ENCODE peak calls at places on chromosomes 4 and X, in six cellular contexts. B, Y, U, Z, W and Q are unnamed samples.

GRCh38 chr4:87843936-87844335 is 11.2 kb downstream of the MEPE start:
- DNase-seq in B (no peak), Y (no peak), U (no peak), Z (peak; percentile 95), W (no peak), Q (no peak)

GRCh38 chr4:104772849-104773248 is 278.2 kb upstream of the CXXC4 start:
- DNase-seq in B (no peak), Y (no peak), U (no peak), Z (no peak), W (no peak), Q (no peak)

GRCh38 chr4:38313999-38314561 is 349.9 kb upstream of the KLF3 start:
- DNase-seq in B (no peak), Y (peak; percentile 78), U (peak; percentile 71), Z (peak; percentile 77), W (no peak), Q (no peak)

GRCh38 chr4:88939697-88940096 is 117.3 kb downstream of the FAM13A start:
- DNase-seq in B (no peak), Y (peak; percentile 57), U (no peak), Z (peak; percentile 72), W (no peak), Q (no peak)

GRCh38 chrX:97597954-97598353 is 714.2 kb downstream of the RPA4 start:
- DNase-seq in B (no peak), Y (no peak), U (no peak), Z (no peak), W (no peak), Q (no peak)

GRCh38 chr4:173252024-173252935 is 81.9 kb downstream of the HMGB2 start:
- DNase-seq in B (peak; percentile 30), Y (peak; percentile 73), U (peak; percentile 46), Z (peak; percentile 99), W (no peak), Q (no peak)

GRCh38 chr4:144582105-144582850 is 63.7 kb upstream of the HHIP start:
- DNase-seq in B (no peak), Y (no peak), U (no peak), Z (peak; percentile 90), W (no peak), Q (no peak)

GRCh38 chrX:38806054-38806389 is 4.8 kb downstream of the MID1IP1 start:
- DNase-seq in B (peak; percentile 55), Y (no peak), U (no peak), Z (no peak), W (no peak), Q (peak; percentile 24)

GRCh38 chr4:184395451-184395917 is 78.9 kb downstream of the IRF2 start:
- DNase-seq in B (peak; percentile 37), Y (no peak), U (no peak), Z (no peak), W (no peak), Q (peak; percentile 22)

GRCh38 chrX:16278927-16279326 is 111.6 kb downstream of the MAGEB17 start:
- DNase-seq in B (peak; percentile 0), Y (no peak), U (no peak), Z (no peak), W (no peak), Q (no peak)

GRCh38 chrX:13690836-13691235 is 1.9 kb downstream of the RAB9A start:
- DNase-seq in B (peak; percentile 46), Y (no peak), U (no peak), Z (no peak), W (no peak), Q (no peak)

GRCh38 chrX:150693782-150694574 is 782 bp downstream of the MTMR1 start:
- DNase-seq in B (peak; percentile 92), Y (peak; percentile 85), U (peak; percentile 80), Z (peak; percentile 71), W (peak; percentile 52), Q (peak; percentile 66)

GRCh38 chr4:76147454-76148141 is 599 bp downstream of the NUP54 start:
- DNase-seq in B (peak; percentile 73), Y (peak; percentile 80), U (peak; percentile 60), Z (peak; percentile 81), W (peak; percentile 52), Q (no peak)

GRCh38 chr4:28621541-28621940 is 1760.9 kb downstream of the STIM2 start:
- DNase-seq in B (no peak), Y (no peak), U (no peak), Z (peak; percentile 66), W (no peak), Q (no peak)

GRCh38 chr4:24807611-24808010 is 12.2 kb downstream of the SOD3 start:
- DNase-seq in B (no peak), Y (no peak), U (no peak), Z (no peak), W (no peak), Q (no peak)

GRCh38 chr4:185932491-185932890 is 120.5 kb upstream of the SORBS2 start:
- DNase-seq in B (no peak), Y (peak; percentile 79), U (no peak), Z (peak; percentile 86), W (no peak), Q (no peak)

GRCh38 chr4:102675142-102675541 is 85.6 kb downstream of the MANBA start:
- DNase-seq in B (no peak), Y (no peak), U (no peak), Z (peak; percentile 38), W (no peak), Q (no peak)

GRCh38 chr4:63085091-63085490 is 1324.2 kb downstream of the TECRL start:
- DNase-seq in B (no peak), Y (no peak), U (no peak), Z (peak; percentile 0), W (no peak), Q (no peak)

GRCh38 chr4:118833192-118833820 is 2.6 kb downstream of the SEC24D start:
- DNase-seq in B (no peak), Y (peak; percentile 74), U (no peak), Z (no peak), W (no peak), Q (no peak)

GRCh38 chr4:118835896-118836762 is at the start of gene SEC24D:
- DNase-seq in B (peak; percentile 90), Y (peak; percentile 98), U (peak; percentile 90), Z (peak; percentile 87), W (peak; percentile 77), Q (peak; percentile 94)

GRCh38 chr4:118834960-118835895 is 698 bp downstream of the SEC24D start:
- DNase-seq in B (peak; percentile 91), Y (peak; percentile 84), U (peak; percentile 70), Z (peak; percentile 95), W (peak; percentile 52), Q (peak; percentile 63)

GRCh38 chr4:118836763-118837507 is 1.0 kb upstream of the SEC24D start:
- DNase-seq in B (no peak), Y (peak; percentile 58), U (no peak), Z (no peak), W (no peak), Q (no peak)

DNA sequence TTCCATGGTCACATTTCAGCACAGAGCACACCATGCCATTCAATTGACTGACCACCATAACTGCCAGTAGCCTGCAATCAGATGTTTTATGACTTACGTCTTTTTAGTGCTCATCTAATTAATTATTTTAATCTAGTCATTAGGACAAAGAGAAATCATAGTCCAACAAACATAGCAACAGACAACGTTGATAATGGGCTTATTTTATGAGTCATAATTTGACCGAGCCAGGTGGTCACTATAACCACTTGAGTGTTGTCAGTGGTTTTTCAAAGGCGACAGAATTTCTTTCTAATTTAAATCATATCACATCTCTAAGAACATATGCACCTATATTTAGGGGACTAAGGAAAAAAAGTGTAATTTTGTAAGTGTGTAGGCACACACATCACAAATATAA is 1.9 kb downstream of the SEC24D start:
- DNase-seq in B (peak; percentile 51), Y (no peak), U (no peak), Z (no peak), W (no peak), Q (no peak)
- H3K4me3 ChIP-seq in B (peak overlapping the region; percentile 90), Y (peak overlapping the region; percentile 94), U (no peak overlapping the region), Z (peak overlapping the region; percentile 14), W (no peak overlapping the region), Q (peak overlapping the region; percentile 98)

GRCh38 chr4:158915683-158916241 is 146.9 kb downstream of the FNIP2 start:
- DNase-seq in B (peak; percentile 7), Y (peak; percentile 48), U (no peak), Z (peak; percentile 29), W (no peak), Q (no peak)

GRCh38 chr4:158912390-158913175 is 143.8 kb downstream of the FNIP2 start:
- DNase-seq in B (no peak), Y (no peak), U (no peak), Z (no peak), W (no peak), Q (no peak)

GRCh38 chr4:158913766-158914165 is 144.9 kb downstream of the FNIP2 start:
- DNase-seq in B (no peak), Y (no peak), U (no peak), Z (no peak), W (no peak), Q (no peak)

DNA sequence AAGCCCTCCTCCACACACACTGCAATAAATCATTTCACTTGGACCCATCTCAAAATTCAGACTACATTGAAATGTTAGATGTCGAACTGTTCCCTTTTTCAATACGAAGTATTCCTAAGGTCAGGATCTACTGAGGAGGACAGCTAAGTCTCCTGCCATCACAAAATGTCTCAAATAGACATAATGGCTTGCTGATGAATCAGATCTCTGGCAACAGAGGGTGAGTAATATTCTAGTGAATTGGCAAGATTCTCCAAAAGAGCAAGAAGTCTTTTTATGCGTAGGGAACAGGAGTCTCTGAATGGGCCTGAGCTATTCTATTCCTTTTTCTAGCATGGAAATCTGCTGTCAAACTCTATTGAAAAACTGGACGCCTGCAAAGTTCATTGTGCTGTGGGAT is 145.4 kb downstream of the FNIP2 start:
- DNase-seq in B (no peak), Y (peak; percentile 61), U (no peak), Z (peak; percentile 84), W (no peak), Q (no peak)
- H3K4me3 ChIP-seq in B (no peak overlapping the region), Y (no peak overlapping the region), U (no peak overlapping the region), Z (no peak overlapping the region), W (no peak overlapping the region), Q (no peak overlapping the region)

DNA sequence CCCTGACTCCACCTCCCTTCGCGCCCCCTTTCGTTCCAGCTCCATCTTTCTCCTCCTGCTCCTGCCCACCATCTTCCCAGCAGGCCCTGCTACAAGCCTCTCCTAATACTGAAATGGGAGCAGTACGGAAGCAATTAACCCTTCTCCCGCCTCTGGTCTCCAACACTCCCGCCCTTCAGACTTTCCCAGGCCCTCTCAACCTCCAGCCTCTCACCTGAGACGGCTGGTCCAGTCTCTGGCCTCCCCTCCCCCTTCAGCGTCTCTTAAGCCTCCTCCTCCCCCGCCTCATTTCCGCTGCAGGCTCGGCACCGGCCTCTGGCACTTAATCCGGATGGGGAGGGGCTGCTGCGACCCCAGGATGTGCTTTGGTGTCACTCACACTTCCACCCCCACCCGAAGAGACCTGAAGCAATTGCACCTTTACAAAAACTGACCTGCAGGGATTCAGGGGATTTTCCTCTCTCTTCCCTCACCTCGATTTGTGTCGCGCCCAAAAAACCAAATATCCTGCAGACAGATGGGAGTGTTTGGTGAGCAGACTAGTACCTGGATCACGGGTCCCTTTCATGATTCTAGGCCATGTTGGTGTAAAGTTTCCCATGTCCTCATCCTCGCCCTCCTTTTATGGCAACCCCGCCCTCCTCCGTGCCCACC is 657 bp downstream of the TCEAL8 start:
- DNase-seq in B (peak; percentile 64), Y (no peak), U (peak; percentile 40), Z (peak; percentile 21), W (no peak), Q (peak; percentile 52)
- H3K4me3 ChIP-seq in B (peak overlapping the region; percentile 89), Y (peak overlapping the region; percentile 83), U (peak overlapping the region; percentile 72), Z (peak overlapping the region; percentile 60), W (peak overlapping the region; percentile 61), Q (peak overlapping the region; percentile 52)

DNA sequence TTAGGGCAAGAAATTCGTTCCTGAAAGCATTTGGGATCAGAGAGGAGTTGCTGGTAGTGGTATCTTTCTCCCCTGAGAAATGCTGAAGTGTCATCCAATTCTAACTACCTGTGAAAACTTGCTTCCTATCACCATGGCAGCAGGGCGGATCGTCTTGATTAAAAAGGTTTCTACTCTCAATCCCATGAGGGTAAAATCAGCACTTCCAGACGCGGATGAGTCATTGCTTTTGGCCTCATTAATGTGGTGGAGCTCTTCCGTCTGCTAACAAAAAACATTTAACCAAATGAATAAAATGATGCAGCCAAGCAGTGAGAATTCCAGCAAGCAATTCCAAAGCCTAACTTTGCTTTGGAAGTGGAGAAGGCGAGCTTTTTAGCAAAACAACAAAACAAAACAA is 325.6 kb downstream of the CAMK2D start:
- DNase-seq in B (no peak), Y (peak; percentile 50), U (no peak), Z (peak; percentile 92), W (no peak), Q (no peak)
- H3K4me3 ChIP-seq in B (no peak overlapping the region), Y (peak overlapping the region; percentile 28), U (no peak overlapping the region), Z (no peak overlapping the region), W (no peak overlapping the region), Q (no peak overlapping the region)